ENCODE peak calls at places on chromosomes 12 and 14, in ten cellular contexts. S is body of pancreas, I is esophagus squamous epithelium, O is fibroblast of lung, F is lower lobe of right lung, R is PC-3, E is breast epithelium, H is IMR-90, A is cardiac muscle cell, U is left ventricle myocardium inferior. J is an unnamed sample. For H3K4me1, the result is how much of the 10 kb centered on the place peaks cover.

GRCh38 chr12:12999276-12999958 is 648 bp downstream of the HEBP1 start:
- DNase-seq in R (peak), O (peak), F (no peak), I (no peak), E (peak), S (peak), A (peak), U (no peak), H (no peak), J (no peak)

GRCh38 chr12:128872303-128872702 is 19.0 kb downstream of the GLT1D1 start:
- DNase-seq in F (no peak), E (no peak), H (no peak), S (no peak), U (no peak), R (no peak), A (no peak), O (no peak), I (no peak), J (no peak)

GRCh38 chr12:95605087-95605486 is 53.8 kb upstream of the USP44 start:
- DNase-seq in E (no peak), R (peak), I (no peak), S (no peak), U (no peak), A (no peak), H (peak), F (no peak), O (peak), J (no peak)

GRCh38 chr12:100668939-100669536 is 95.6 kb downstream of the GAS2L3 start:
- DNase-seq in F (peak), S (peak), O (peak), A (peak), I (no peak), U (peak), R (peak), E (peak), H (peak), J (no peak)

GRCh38 chr12:29054790-29055663 is 94.1 kb upstream of the FAR2 start:
- DNase-seq in S (no peak), E (no peak), I (no peak), R (no peak), O (no peak), F (no peak), A (peak), U (no peak), H (no peak), J (no peak)

GRCh38 chr14:57939084-57939483 is 73.2 kb upstream of the SLC35F4 start:
- DNase-seq in O (no peak), E (no peak), S (no peak), R (no peak), I (no peak), A (no peak), U (no peak), F (no peak), H (no peak), J (no peak)

GRCh38 chr12:54526800-54527630 is 22.4 kb upstream of the PDE1B start:
- DNase-seq in U (peak), S (peak), O (peak), I (no peak), A (peak), R (peak), H (peak), F (no peak), E (no peak), J (no peak)

GRCh38 chr14:92988786-92989755 is 66.1 kb downstream of the CHGA start:
- DNase-seq in E (no peak), H (no peak), F (peak), I (no peak), S (no peak), O (no peak), U (no peak), R (no peak), A (no peak), J (no peak)

GRCh38 chr12:38142974-38143373 is 173.6 kb upstream of the ALG10B start:
- DNase-seq in H (no peak), U (no peak), I (no peak), R (peak), O (no peak), F (no peak), A (no peak), E (no peak), S (no peak), J (no peak)

GRCh38 chr12:26614217-26614616 is 218.8 kb downstream of the ITPR2 start:
- DNase-seq in A (peak), F (no peak), S (peak), R (peak), H (peak), U (no peak), E (no peak), I (no peak), O (peak), J (no peak)

GRCh38 chr14:60349663-60350365 is 100.8 kb downstream of the PPM1A start:
- DNase-seq in H (peak), O (peak), R (peak), E (no peak), A (peak), U (no peak), I (no peak), S (peak), F (no peak), J (no peak)

DNA sequence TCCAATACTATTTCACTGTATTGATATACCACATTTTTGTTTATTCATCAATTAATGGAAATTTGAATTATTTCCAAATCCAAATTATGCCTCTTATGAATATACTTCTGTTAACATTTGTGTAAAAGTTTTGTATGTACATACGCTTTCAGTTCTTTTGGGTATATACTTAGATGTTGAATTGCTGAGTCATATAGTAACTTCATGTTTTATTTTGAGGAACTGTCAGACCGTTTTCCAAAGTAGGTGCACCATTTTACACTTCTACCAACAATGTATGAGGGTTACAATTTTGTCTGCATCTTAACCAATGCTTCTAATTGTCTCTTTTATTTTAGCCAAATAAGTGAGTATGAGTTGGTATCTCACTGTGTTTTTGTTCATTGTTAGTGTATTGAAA is 10.2 kb upstream of the CCER1 start:
- DNase-seq in S (no peak), A (no peak), E (no peak), F (no peak), R (no peak), H (no peak), O (no peak), U (no peak), I (no peak), J (no peak)
- TF ChIP-seq CTCF in S (no peak), A (no peak), E (no peak), F (no peak), R (no peak), H (no peak), O (no peak), U (no peak), I (no peak), J (no peak)

GRCh38 chr12:65949986-65950385 is 125.7 kb downstream of the HMGA2 start:
- DNase-seq in A (no peak), F (no peak), R (no peak), U (no peak), E (no peak), O (no peak), H (no peak), S (no peak), I (no peak), J (no peak)
- H3K4me1 ChIP-seq in A (under half), F (under half), R (half or more), U (under half), E (under half), O (under half), H (under half), S (under half), I (under half), J (under half)

GRCh38 chr14:67734675-67735074 is 33.0 kb downstream of the RDH12 start:
- DNase-seq in S (no peak), E (no peak), A (peak), U (no peak), H (peak), F (no peak), I (no peak), R (no peak), O (no peak), J (no peak)
- TF ChIP-seq CTCF in S (no peak), E (no peak), A (peak), U (peak), H (peak), F (no peak), I (no peak), R (peak), O (peak), J (no peak)

GRCh38 chr12:106125351-106126085 is 13.2 kb downstream of the NUAK1 start:
- DNase-seq in A (no peak), I (no peak), R (no peak), E (no peak), H (no peak), F (no peak), S (no peak), U (no peak), O (no peak), J (no peak)
- H3K4me1 ChIP-seq in A (under half), I (under half), R (under half), E (under half), H (under half), F (half or more), S (under half), U (half or more), O (under half), J (half or more)